ENCODE peak calls at places on chromosomes 11 and 22, in six cellular contexts. G, X, U, E, B and R are unnamed samples.

GRCh38 chr22:46027219-46028068 is 50.5 kb upstream of the WNT7B start:
- DNase-seq in X (no peak), E (no peak), B (no peak), U (no peak), G (no peak), R (peak; percentile 86)

GRCh38 chr22:40635008-40635939 is 1.2 kb downstream of the MRTFA start:
- DNase-seq in U (no peak), E (no peak), B (no peak), G (no peak), X (peak; percentile 51), R (no peak)

GRCh38 chr11:129720994-129721393 is 94.7 kb upstream of the TMEM45B start:
- DNase-seq in E (no peak), X (no peak), G (no peak), B (no peak), U (no peak), R (no peak)

GRCh38 chr22:41862530-41863266 is 29.8 kb downstream of the SREBF2 start:
- DNase-seq in B (no peak), X (no peak), G (peak; percentile 29), E (peak; percentile 77), U (no peak), R (no peak)

GRCh38 chr11:132111781-132112380 is 741.5 kb downstream of the NTM start:
- DNase-seq in G (no peak), U (no peak), E (no peak), X (peak; percentile 94), B (peak; percentile 74), R (no peak)

GRCh38 chr11:59918987-59919589 is 19.1 kb upstream of the OOSP1 start:
- DNase-seq in X (peak; percentile 38), U (no peak), E (peak; percentile 52), B (peak; percentile 17), G (no peak), R (peak; percentile 7)

GRCh38 chr11:27722945-27723344 is 22.7 kb upstream of the BDNF start:
- DNase-seq in G (no peak), E (no peak), B (no peak), U (no peak), X (peak; percentile 26), R (peak; percentile 31)

GRCh38 chr11:12537778-12538401 is 136.3 kb upstream of the TEAD1 start:
- DNase-seq in E (no peak), U (no peak), G (no peak), X (no peak), B (no peak), R (no peak)

GRCh38 chr11:67680701-67681472 is 6.5 kb upstream of the ALDH3B2 start:
- DNase-seq in E (no peak), U (no peak), B (no peak), X (no peak), G (no peak), R (no peak)

GRCh38 chr11:122803306-122803705 is 35.0 kb upstream of the CRTAM start:
- DNase-seq in E (no peak), G (no peak), X (peak; percentile 73), U (no peak), B (peak; percentile 30), R (no peak)

GRCh38 chr22:49334589-49334873 is 493.1 kb downstream of the BRD1 start:
- DNase-seq in X (no peak), E (no peak), U (no peak), G (no peak), B (no peak), R (no peak)

GRCh38 chr11:2725367-2726300 is 25.8 kb upstream of the KCNQ1OT1 start:
- DNase-seq in G (no peak), B (no peak), U (no peak), E (no peak), X (peak; percentile 5), R (no peak)

GRCh38 chr11:11577246-11577855 is 44.5 kb downstream of the GALNT18 start:
- DNase-seq in U (no peak), B (no peak), G (no peak), X (peak; percentile 15), E (no peak), R (no peak)

GRCh38 chr11:69008774-69009440 is 4.1 kb downstream of the MRGPRF start:
- DNase-seq in B (peak; percentile 90), X (peak; percentile 98), G (no peak), U (no peak), E (no peak), R (no peak)

GRCh38 chr11:34656062-34656720 is 35.3 kb downstream of the EHF start:
- DNase-seq in X (peak; percentile 29), G (no peak), U (no peak), E (no peak), B (no peak), R (peak; percentile 85)

GRCh38 chr11:22177186-22177585 is 15.7 kb upstream of the ANO5 start:
- DNase-seq in B (no peak), U (no peak), E (no peak), G (no peak), X (no peak), R (no peak)

GRCh38 chr22:44172370-44173108 is 8.2 kb upstream of the PARVG start:
- DNase-seq in B (no peak), E (no peak), U (no peak), G (no peak), X (no peak), R (peak; percentile 74)

GRCh38 chr11:59281177-59281576 is 68.5 kb upstream of the MPEG1 start:
- DNase-seq in X (no peak), E (no peak), B (no peak), G (no peak), U (no peak), R (no peak)

GRCh38 chr11:64035081-64035524 is 628 bp upstream of the FLRT1 start:
- DNase-seq in B (no peak), X (no peak), E (no peak), U (no peak), G (no peak), R (no peak)

GRCh38 chr22:33593818-33594217 is 326.5 kb downstream of the LARGE1 start:
- DNase-seq in X (no peak), E (no peak), G (no peak), B (no peak), U (no peak), R (no peak)

GRCh38 chr11:76347391-76347790 is 33.5 kb downstream of the THAP12 start:
- DNase-seq in U (no peak), E (no peak), G (no peak), X (peak; percentile 21), B (no peak), R (no peak)

GRCh38 chr22:16970446-16970845 is 37.6 kb downstream of the GAB4 start:
- DNase-seq in U (no peak), G (no peak), X (no peak), E (no peak), B (no peak), R (no peak)

GRCh38 chr22:43820671-43821305 is 8.7 kb upstream of the EFCAB6 start:
- DNase-seq in G (no peak), E (no peak), X (no peak), U (no peak), B (no peak), R (no peak)

GRCh38 chr22:44965171-44965570 is 44.6 kb downstream of the PHF21B start:
- DNase-seq in B (no peak), G (no peak), E (no peak), U (no peak), X (no peak), R (no peak)

GRCh38 chr11:108170191-108170590 is 48.8 kb downstream of the ACAT1 start:
- DNase-seq in U (no peak), E (no peak), G (no peak), B (no peak), X (no peak), R (no peak)

GRCh38 chr11:134544095-134544815 is 132.2 kb upstream of the B3GAT1 start:
- DNase-seq in X (no peak), G (no peak), E (no peak), B (no peak), U (no peak), R (no peak)

GRCh38 chr22:38051900-38052862 is 5.0 kb upstream of the PICK1 start:
- DNase-seq in B (no peak), X (peak; percentile 61), U (peak; percentile 75), E (peak; percentile 85), G (peak; percentile 56), R (peak; percentile 95)

GRCh38 chr11:11179239-11179638 is 173.8 kb downstream of the CSNK2A3 start:
- DNase-seq in U (no peak), X (peak; percentile 78), E (no peak), B (peak; percentile 57), G (no peak), R (peak; percentile 83)

GRCh38 chr22:23204541-23205157 is 24.3 kb downstream of the BCR start:
- DNase-seq in G (no peak), E (no peak), U (no peak), B (no peak), X (no peak), R (no peak)

GRCh38 chr11:46898396-46899095 is 19.8 kb downstream of the LRP4 start:
- DNase-seq in B (no peak), G (no peak), U (no peak), X (no peak), E (no peak), R (no peak)

GRCh38 chr11:124050770-124051169 is 9.6 kb upstream of the OR10G7 start:
- DNase-seq in E (no peak), U (no peak), B (no peak), X (no peak), G (no peak), R (no peak)

GRCh38 chr22:38453065-38453672 is 1.8 kb downstream of the KCNJ4 start:
- DNase-seq in E (no peak), G (no peak), B (no peak), X (no peak), U (no peak), R (no peak)

GRCh38 chr11:46696212-46696558 is 4.2 kb downstream of the ARHGAP1 start:
- DNase-seq in E (no peak), G (no peak), B (no peak), X (no peak), U (no peak), R (peak; percentile 98)

GRCh38 chr11:69889400-69890372 is 70.5 kb upstream of the FGF3 start:
- DNase-seq in G (no peak), E (no peak), U (no peak), B (no peak), X (no peak), R (no peak)

GRCh38 chr11:118928108-118928869 is 2.6 kb upstream of the BCL9L start:
- DNase-seq in X (peak; percentile 93), U (peak; percentile 85), E (peak; percentile 98), G (peak; percentile 89), B (no peak), R (peak; percentile 95)